ENCODE peak calls at places on chromosomes 12 and 14, in five cellular contexts. One of them, this sample, is unnamed.

GRCh38 chr12:47757360-47757839 is 1.3 kb downstream of the RAPGEF3 start:
- DNase-seq in uterus: no peak
- DNase-seq in tibial nerve: no peak
- DNase-seq in ovary: no peak
- DNase-seq in stomach: no peak
- DNase-seq in this sample: no peak

GRCh38 chr14:102693006-102693755 is 84.1 kb upstream of the TRAF3 start:
- DNase-seq in ovary: no peak
- DNase-seq in tibial nerve: no peak
- DNase-seq in stomach: no peak
- DNase-seq in uterus: no peak
- DNase-seq in this sample: no peak

GRCh38 chr14:73462078-73462715 is 3.9 kb upstream of the NUMB start:
- DNase-seq in uterus: peak; percentile 27
- DNase-seq in ovary: peak; percentile 50
- DNase-seq in tibial nerve: no peak
- DNase-seq in stomach: peak; percentile 92
- DNase-seq in this sample: no peak

GRCh38 chr14:29637406-29637805 is 290.2 kb downstream of the PRKD1 start:
- DNase-seq in stomach: peak; percentile 83
- DNase-seq in ovary: no peak
- DNase-seq in uterus: no peak
- DNase-seq in tibial nerve: peak; percentile 61
- DNase-seq in this sample: no peak

GRCh38 chr14:92973265-92973797 is 50.4 kb downstream of the CHGA start:
- DNase-seq in tibial nerve: peak; percentile 53
- DNase-seq in ovary: peak; percentile 88
- DNase-seq in stomach: peak; percentile 62
- DNase-seq in uterus: peak; percentile 93
- DNase-seq in this sample: peak; percentile 94

GRCh38 chr12:102407776-102408486 is 72.4 kb downstream of the IGF1 start:
- DNase-seq in uterus: peak; percentile 27
- DNase-seq in ovary: no peak
- DNase-seq in tibial nerve: no peak
- DNase-seq in stomach: no peak
- DNase-seq in this sample: no peak

GRCh38 chr14:36070056-36071043 is 106.2 kb downstream of the PTCSC3 start:
- DNase-seq in tibial nerve: peak; percentile 21
- DNase-seq in ovary: no peak
- DNase-seq in uterus: no peak
- DNase-seq in stomach: peak; percentile 75
- DNase-seq in this sample: no peak

GRCh38 chr12:124168016-124168415 is 126.9 kb upstream of the RFLNA start:
- DNase-seq in tibial nerve: no peak
- DNase-seq in stomach: no peak
- DNase-seq in uterus: no peak
- DNase-seq in ovary: no peak
- DNase-seq in this sample: no peak

GRCh38 chr12:6500466-6500865 is 6.6 kb downstream of the NCAPD2 start:
- DNase-seq in uterus: no peak
- DNase-seq in tibial nerve: no peak
- DNase-seq in stomach: no peak
- DNase-seq in ovary: no peak
- DNase-seq in this sample: no peak

GRCh38 chr14:74426202-74426582 is at the start of gene SYNDIG1L:
- DNase-seq in ovary: no peak
- DNase-seq in tibial nerve: no peak
- DNase-seq in uterus: no peak
- DNase-seq in stomach: no peak
- DNase-seq in this sample: no peak

GRCh38 chr14:92461891-92462290 is 51.7 kb upstream of the RIN3 start:
- DNase-seq in stomach: peak; percentile 15
- DNase-seq in ovary: no peak
- DNase-seq in tibial nerve: no peak
- DNase-seq in uterus: no peak
- DNase-seq in this sample: no peak

GRCh38 chr14:34081126-34081575 is 130.3 kb upstream of the EGLN3 start:
- DNase-seq in ovary: no peak
- DNase-seq in tibial nerve: no peak
- DNase-seq in stomach: no peak
- DNase-seq in uterus: no peak
- DNase-seq in this sample: no peak

GRCh38 chr12:2876431-2877046 is 435 bp downstream of the FOXM1 start:
- DNase-seq in stomach: no peak
- DNase-seq in ovary: no peak
- DNase-seq in uterus: no peak
- DNase-seq in tibial nerve: no peak
- DNase-seq in this sample: no peak

GRCh38 chr12:124568431-124569374 is 1.3 kb upstream of the NCOR2 start:
- DNase-seq in stomach: peak; percentile 44
- DNase-seq in ovary: peak; percentile 85
- DNase-seq in uterus: peak; percentile 83
- DNase-seq in tibial nerve: peak; percentile 67
- DNase-seq in this sample: peak; percentile 93

GRCh38 chr12:71746983-71747611 is 7.6 kb upstream of the RAB21 start:
- DNase-seq in tibial nerve: no peak
- DNase-seq in ovary: no peak
- DNase-seq in stomach: peak; percentile 33
- DNase-seq in uterus: peak; percentile 23
- DNase-seq in this sample: no peak

DNA sequence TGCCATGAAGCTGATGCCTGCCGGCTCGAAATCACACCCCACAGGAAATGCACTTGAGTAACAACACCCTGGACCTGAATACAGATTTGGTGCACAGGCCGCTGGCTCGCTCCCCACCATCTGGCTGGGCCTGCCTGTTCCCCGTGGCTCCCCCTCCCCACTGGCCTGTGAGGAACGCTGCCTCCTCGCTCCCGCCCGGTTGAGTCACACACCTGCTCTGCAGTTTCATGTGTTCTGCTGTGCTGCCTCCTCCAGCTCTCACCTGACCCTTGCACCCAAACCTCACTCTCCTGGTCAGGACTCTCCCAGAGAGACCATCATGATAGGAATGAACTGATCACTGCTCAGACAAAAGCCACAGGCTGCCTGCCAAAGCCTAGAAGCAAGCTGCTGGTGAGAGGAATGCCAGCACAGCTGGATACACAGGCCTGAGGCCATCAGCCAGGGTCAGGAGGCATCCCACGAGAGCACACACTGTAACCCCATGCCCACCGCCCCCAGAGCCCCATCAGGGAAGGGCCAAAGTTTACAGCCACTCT is 3.8 kb upstream of the SIVA1 start:
- DNase-seq in ovary: no peak
- DNase-seq in uterus: no peak
- DNase-seq in stomach: no peak
- DNase-seq in tibial nerve: peak; percentile 52
- DNase-seq in this sample: no peak
- H3K27ac ChIP-seq in ovary: no peak overlapping the region
- H3K27ac ChIP-seq in uterus: no peak overlapping the region
- H3K27ac ChIP-seq in stomach: peak overlapping the region; percentile 37
- H3K27ac ChIP-seq in tibial nerve: no peak overlapping the region
- H3K27ac ChIP-seq in this sample: no peak overlapping the region

DNA sequence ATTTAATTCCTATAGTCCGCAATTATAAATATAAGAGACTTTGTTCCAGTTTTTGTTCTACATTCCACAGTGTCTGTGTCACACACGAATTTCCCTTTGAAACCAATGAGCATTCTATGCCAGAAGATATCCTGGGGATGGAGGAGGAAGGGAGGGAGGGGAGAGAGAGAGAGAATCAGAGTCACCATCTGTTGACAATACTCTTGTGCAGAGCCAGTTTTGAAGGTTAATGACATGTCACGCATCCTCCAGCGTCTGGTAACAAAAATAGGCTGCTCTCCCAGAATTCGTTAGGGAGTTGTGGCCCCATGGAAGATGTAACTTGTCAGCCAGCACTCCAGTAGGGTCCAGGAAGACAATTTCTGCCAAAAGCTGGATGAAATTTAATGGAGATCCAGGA is 213.5 kb upstream of the KRR1 start:
- DNase-seq in tibial nerve: no peak
- DNase-seq in ovary: no peak
- DNase-seq in uterus: peak; percentile 28
- DNase-seq in stomach: no peak
- DNase-seq in this sample: no peak
- TF ChIP-seq POLR2A in tibial nerve: no peak
- TF ChIP-seq POLR2A in ovary: no peak
- TF ChIP-seq POLR2A in uterus: no peak
- TF ChIP-seq POLR2A in stomach: no peak
- TF ChIP-seq POLR2A in this sample: no peak

GRCh38 chr12:82838123-82838522 is 151.4 kb downstream of the TMTC2 start:
- DNase-seq in tibial nerve: no peak
- DNase-seq in uterus: no peak
- DNase-seq in ovary: no peak
- DNase-seq in stomach: no peak
- DNase-seq in this sample: no peak
- H3K27ac ChIP-seq in tibial nerve: no peak overlapping the region
- H3K27ac ChIP-seq in uterus: no peak overlapping the region
- H3K27ac ChIP-seq in ovary: no peak overlapping the region
- H3K27ac ChIP-seq in stomach: no peak overlapping the region
- H3K27ac ChIP-seq in this sample: no peak overlapping the region

GRCh38 chr12:120758798-120759590 is 33.4 kb downstream of the ACADS start:
- DNase-seq in stomach: no peak
- DNase-seq in ovary: no peak
- DNase-seq in uterus: no peak
- DNase-seq in tibial nerve: no peak
- DNase-seq in this sample: no peak
- TF ChIP-seq POLR2A in stomach: no peak
- TF ChIP-seq POLR2A in ovary: no peak
- TF ChIP-seq POLR2A in uterus: no peak
- TF ChIP-seq POLR2A in tibial nerve: no peak
- TF ChIP-seq POLR2A in this sample: no peak

DNA sequence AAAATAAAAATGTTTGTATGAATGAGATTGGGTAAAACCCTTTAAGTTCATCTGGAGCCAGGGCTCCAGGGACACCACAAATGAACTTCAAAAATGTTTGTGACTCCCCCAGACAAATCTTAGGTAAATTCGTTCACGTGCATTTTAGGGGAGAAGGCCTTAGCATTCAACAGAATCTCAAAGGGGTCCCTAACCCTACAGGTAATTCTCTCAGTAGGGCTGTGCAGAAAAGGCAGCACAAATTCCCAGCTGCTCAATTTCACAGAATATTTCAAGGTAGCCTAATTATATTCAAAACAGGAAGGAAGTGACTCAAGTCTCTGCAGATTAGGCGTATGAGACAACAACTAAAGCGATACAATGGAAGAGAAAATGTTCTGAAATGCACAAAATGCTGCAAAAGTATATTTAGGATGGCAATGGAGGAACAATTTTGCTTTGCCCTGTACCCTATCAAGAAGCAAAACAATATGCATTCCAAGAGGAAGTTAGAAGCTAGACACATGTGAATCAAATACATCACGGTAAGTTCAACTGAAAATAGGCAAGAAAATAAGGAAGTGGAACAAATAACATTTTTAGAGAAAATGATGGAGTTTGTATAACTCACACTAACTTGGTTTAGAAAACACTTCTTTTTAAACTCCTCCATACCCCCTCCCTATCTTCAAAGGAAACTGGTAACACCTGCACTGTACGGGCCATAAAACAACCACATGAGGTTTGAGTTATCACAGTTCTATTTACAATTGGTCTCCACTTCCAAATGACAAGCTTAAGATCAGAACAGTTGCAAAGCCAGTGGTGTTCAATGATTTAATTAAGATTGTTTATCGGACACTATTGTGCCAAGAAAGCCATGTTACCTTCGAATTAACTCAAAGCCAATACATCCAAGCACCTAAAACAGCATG is 1.6 kb downstream of the GIT2 start:
- DNase-seq in uterus: no peak
- DNase-seq in ovary: no peak
- DNase-seq in stomach: no peak
- DNase-seq in tibial nerve: no peak
- DNase-seq in this sample: no peak
- H3K27ac ChIP-seq in uterus: no peak overlapping the region
- H3K27ac ChIP-seq in ovary: no peak overlapping the region
- H3K27ac ChIP-seq in stomach: peak overlapping the region; percentile 84
- H3K27ac ChIP-seq in tibial nerve: no peak overlapping the region
- H3K27ac ChIP-seq in this sample: no peak overlapping the region

DNA sequence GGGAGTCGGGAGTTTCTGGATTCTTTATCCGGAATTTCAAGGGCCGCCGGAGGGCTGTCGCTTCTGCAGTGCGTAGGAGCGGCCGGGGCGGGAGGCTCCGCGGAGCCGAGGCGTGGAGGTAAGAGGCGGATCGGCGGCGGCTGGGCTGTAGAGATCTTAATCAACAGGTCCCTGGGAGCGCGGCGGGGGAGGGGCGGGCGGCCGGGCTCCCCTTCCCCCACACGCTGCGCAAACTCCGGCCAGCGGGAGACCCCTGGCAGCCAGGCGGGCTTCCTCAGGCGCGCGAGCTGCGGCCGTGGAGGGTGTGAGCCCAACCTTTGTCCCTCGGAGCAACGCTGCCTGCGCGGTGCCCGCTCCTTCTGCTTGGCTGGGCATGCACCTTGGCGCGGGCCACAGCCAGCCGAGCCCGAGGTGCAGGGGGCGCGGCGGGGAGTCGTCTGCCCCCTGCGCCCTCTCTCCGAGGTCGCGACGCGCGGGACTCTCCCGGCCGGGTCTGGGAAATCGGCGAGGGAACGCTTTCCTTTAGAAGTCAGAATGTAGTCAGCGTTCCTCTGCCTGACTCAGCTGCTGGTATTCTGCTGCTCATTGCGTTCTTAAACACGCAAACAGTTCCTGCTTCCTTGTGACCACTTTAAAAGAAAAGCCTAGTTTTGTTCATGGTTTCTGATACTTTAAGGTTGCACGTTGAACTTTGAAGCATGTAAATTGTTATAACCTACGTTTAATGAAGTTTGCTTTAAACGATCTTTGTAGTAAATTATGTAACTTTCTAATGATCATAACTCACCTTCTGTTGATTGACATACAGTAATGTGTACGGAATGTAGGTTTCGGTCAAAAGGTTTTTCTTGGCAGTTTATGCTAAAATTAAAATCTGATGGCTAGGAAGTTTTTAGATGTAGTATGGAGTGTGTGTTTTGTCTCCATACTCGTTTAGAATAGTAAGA is at the start of gene PALS1:
- DNase-seq in uterus: peak; percentile 43
- DNase-seq in stomach: no peak
- DNase-seq in ovary: no peak
- DNase-seq in tibial nerve: no peak
- DNase-seq in this sample: peak; percentile 92
- TF ChIP-seq POLR2A in uterus: peak; percentile 34
- TF ChIP-seq POLR2A in stomach: no peak
- TF ChIP-seq POLR2A in ovary: peak; percentile 40
- TF ChIP-seq POLR2A in tibial nerve: no peak
- TF ChIP-seq POLR2A in this sample: no peak

This sample was measured in esophagus muscularis mucosa.